ENCODE peak calls at places on chromosomes 1 and 21, in ten cellular contexts. K, U, B, X, Z, D, O, E, F and Q are unnamed samples.

GRCh38 chr21:17462276-17462981 is 50.4 kb upstream of the CXADR start:
- DNase-seq in K (no peak), U (no peak), B (no peak), X (peak; percentile 83), Z (no peak), D (no peak), O (no peak), E (peak; percentile 91), F (peak; percentile 87), Q (no peak)

GRCh38 chr1:119516680-119517079 is 9.7 kb downstream of the HSD3B1 start:
- DNase-seq in K (no peak), U (no peak), B (no peak), X (no peak), Z (no peak), D (no peak), O (no peak), E (peak; percentile 39), F (peak; percentile 8), Q (no peak)

GRCh38 chr1:245434285-245434684 is 279.5 kb downstream of the KIF26B start:
- DNase-seq in K (no peak), U (no peak), B (no peak), X (no peak), Z (no peak), D (no peak), O (no peak), E (no peak), F (no peak), Q (no peak)

GRCh38 chr1:220123889-220124288 is 30.0 kb downstream of the IARS2 start:
- DNase-seq in K (no peak), U (no peak), B (no peak), X (no peak), Z (no peak), D (peak; percentile 29), O (no peak), E (peak; percentile 41), F (peak; percentile 19), Q (no peak)

GRCh38 chr21:35593000-35593502 is 467.3 kb downstream of the SETD4 start:
- DNase-seq in K (no peak), U (no peak), B (no peak), X (no peak), Z (no peak), D (no peak), O (no peak), E (no peak), F (no peak), Q (no peak)

GRCh38 chr1:9361630-9362256 is 69.0 kb downstream of the SPSB1 start:
- DNase-seq in K (no peak), U (no peak), B (no peak), X (no peak), Z (no peak), D (no peak), O (no peak), E (no peak), F (no peak), Q (no peak)

GRCh38 chr1:33349081-33349759 is 28.3 kb upstream of the A3GALT2 start:
- DNase-seq in K (peak; percentile 33), U (peak; percentile 63), B (peak; percentile 80), X (peak; percentile 45), Z (peak; percentile 63), D (peak; percentile 64), O (peak; percentile 56), E (no peak), F (peak; percentile 64), Q (peak; percentile 82)

GRCh38 chr1:7253988-7254587 is 468.8 kb downstream of the CAMTA1 start:
- DNase-seq in K (no peak), U (no peak), B (no peak), X (no peak), Z (no peak), D (no peak), O (no peak), E (no peak), F (no peak), Q (no peak)

GRCh38 chr1:6502000-6502891 is 10.8 kb upstream of the PLEKHG5 start:
- DNase-seq in K (no peak), U (no peak), B (no peak), X (no peak), Z (peak; percentile 70), D (no peak), O (peak; percentile 42), E (no peak), F (no peak), Q (peak; percentile 79)

GRCh38 chr1:177567393-177567792 is 396.6 kb downstream of the BRINP2 start:
- DNase-seq in K (no peak), U (no peak), B (no peak), X (no peak), Z (peak; percentile 38), D (no peak), O (no peak), E (no peak), F (no peak), Q (no peak)

GRCh38 chr1:180482425-180483275 is 19.7 kb downstream of the ACBD6 start:
- DNase-seq in K (no peak), U (no peak), B (no peak), X (no peak), Z (no peak), D (no peak), O (no peak), E (no peak), F (no peak), Q (no peak)

GRCh38 chr1:117128323-117129079 is 7.0 kb upstream of the TRIM45 start:
- DNase-seq in K (no peak), U (no peak), B (no peak), X (no peak), Z (no peak), D (no peak), O (no peak), E (no peak), F (no peak), Q (no peak)

GRCh38 chr1:212638419-212639151 is 30.0 kb downstream of the ATF3 start:
- DNase-seq in K (no peak), U (no peak), B (no peak), X (no peak), Z (no peak), D (no peak), O (no peak), E (no peak), F (no peak), Q (no peak)

GRCh38 chr21:27423073-27423472 is 456.2 kb upstream of the ADAMTS5 start:
- DNase-seq in K (no peak), U (no peak), B (no peak), X (no peak), Z (no peak), D (no peak), O (peak; percentile 39), E (no peak), F (peak; percentile 29), Q (peak; percentile 61)

GRCh38 chr1:202405928-202406327 is 57.4 kb downstream of the PPP1R12B start:
- DNase-seq in K (no peak), U (no peak), B (no peak), X (no peak), Z (no peak), D (no peak), O (no peak), E (no peak), F (no peak), Q (no peak)

GRCh38 chr1:205068001-205068400 is 16.3 kb downstream of the TMEM81 start:
- DNase-seq in K (no peak), U (no peak), B (no peak), X (no peak), Z (no peak), D (no peak), O (no peak), E (no peak), F (no peak), Q (peak; percentile 15)

GRCh38 chr1:205041998-205042910 is 758 bp upstream of the CNTN2 start:
- DNase-seq in K (no peak), U (no peak), B (no peak), X (no peak), Z (peak; percentile 86), D (no peak), O (no peak), E (no peak), F (no peak), Q (no peak)

GRCh38 chr1:23657659-23658275 is 33.8 kb upstream of the RPL11 start:
- DNase-seq in K (no peak), U (peak; percentile 65), B (peak; percentile 63), X (peak; percentile 20), Z (peak; percentile 57), D (peak; percentile 74), O (no peak), E (peak; percentile 63), F (peak; percentile 68), Q (peak; percentile 57)

GRCh38 chr1:53431725-53432306 is 27.4 kb upstream of the DMRTB1 start:
- DNase-seq in K (no peak), U (no peak), B (no peak), X (no peak), Z (no peak), D (no peak), O (no peak), E (no peak), F (no peak), Q (no peak)

GRCh38 chr1:205325334-205325884 is 3.9 kb upstream of the NUAK2 start:
- DNase-seq in K (peak; percentile 39), U (peak; percentile 50), B (no peak), X (peak; percentile 64), Z (peak; percentile 83), D (peak; percentile 61), O (peak; percentile 64), E (peak; percentile 76), F (peak; percentile 77), Q (no peak)

GRCh38 chr1:26318338-26319064 is 743 bp downstream of the CD52 start:
- DNase-seq in K (no peak), U (peak; percentile 64), B (peak; percentile 72), X (no peak), Z (no peak), D (peak; percentile 71), O (no peak), E (no peak), F (no peak), Q (no peak)

GRCh38 chr1:160251687-160252526 is 10.4 kb downstream of the DCAF8 start:
- DNase-seq in K (peak; percentile 23), U (peak; percentile 33), B (peak; percentile 60), X (peak; percentile 69), Z (peak; percentile 87), D (peak; percentile 58), O (peak; percentile 69), E (peak; percentile 68), F (peak; percentile 87), Q (peak; percentile 56)

GRCh38 chr1:108719654-108720435 is 7.1 kb downstream of the FNDC7 start:
- DNase-seq in K (no peak), U (no peak), B (no peak), X (no peak), Z (no peak), D (no peak), O (no peak), E (no peak), F (no peak), Q (no peak)

GRCh38 chr1:226733309-226733708 is 5.8 kb downstream of the ITPKB start:
- DNase-seq in K (peak; percentile 24), U (no peak), B (no peak), X (no peak), Z (no peak), D (no peak), O (no peak), E (no peak), F (no peak), Q (no peak)

GRCh38 chr1:241219449-241219848 is 137.6 kb downstream of the RGS7 start:
- DNase-seq in K (no peak), U (no peak), B (no peak), X (no peak), Z (no peak), D (no peak), O (no peak), E (peak; percentile 52), F (no peak), Q (no peak)

GRCh38 chr1:163163861-163164582 is 38.7 kb downstream of the RGS5 start:
- DNase-seq in K (no peak), U (no peak), B (no peak), X (no peak), Z (no peak), D (no peak), O (no peak), E (no peak), F (no peak), Q (no peak)

GRCh38 chr1:156082111-156083091 is at the start of gene MEX3A:
- DNase-seq in K (peak; percentile 54), U (peak; percentile 64), B (peak; percentile 74), X (peak; percentile 70), Z (peak; percentile 90), D (peak; percentile 74), O (peak; percentile 74), E (peak; percentile 87), F (peak; percentile 71), Q (peak; percentile 83)

GRCh38 chr1:30806381-30807317 is 49.1 kb upstream of the LAPTM5 start:
- DNase-seq in K (no peak), U (no peak), B (no peak), X (no peak), Z (no peak), D (no peak), O (no peak), E (no peak), F (no peak), Q (peak; percentile 34)